ENCODE peak calls at places on chromosomes 4 and X, in nine cellular contexts. A, H, I, B, N, V, O, D and C are unnamed samples.

GRCh38 chr4:181647396-181648107 is 595.6 kb upstream of the TENM3 start:
- DNase-seq in N (no peak), B (peak), D (no peak), I (no peak), A (no peak), H (no peak), O (no peak), V (no peak), C (no peak)

GRCh38 chr4:67779631-67780030 is 25.4 kb upstream of the GNRHR start:
- DNase-seq in V (no peak), H (no peak), O (no peak), N (no peak), D (no peak), I (no peak), B (no peak), A (no peak), C (no peak)

GRCh38 chrX:83077606-83078005 is 430.5 kb upstream of the POU3F4 start:
- DNase-seq in O (no peak), D (no peak), H (no peak), I (no peak), B (no peak), N (no peak), A (no peak), V (no peak), C (no peak)

GRCh38 chrX:107135076-107135964 is 16.7 kb upstream of the RBM41 start:
- DNase-seq in B (peak), O (peak), V (no peak), D (no peak), N (no peak), A (no peak), H (no peak), I (peak), C (no peak)

GRCh38 chr4:174972911-174973310 is 54.8 kb downstream of the ADAM29 start:
- DNase-seq in V (no peak), I (no peak), O (no peak), B (no peak), D (no peak), N (no peak), H (no peak), A (no peak), C (no peak)

GRCh38 chrX:113305496-113305895 is 464.9 kb upstream of the AMOT start:
- DNase-seq in V (no peak), O (no peak), N (no peak), B (peak), A (no peak), D (no peak), H (no peak), I (no peak), C (no peak)

GRCh38 chr4:4974727-4975126 is 44.5 kb downstream of the CYTL1 start:
- DNase-seq in V (no peak), H (peak), B (no peak), D (no peak), I (no peak), N (no peak), O (no peak), A (no peak), C (no peak)

GRCh38 chr4:40840985-40841571 is 91.3 kb downstream of the NSUN7 start:
- DNase-seq in A (peak), O (peak), V (peak), D (peak), I (peak), H (no peak), B (peak), N (no peak), C (no peak)

GRCh38 chr4:118351851-118352827 is 664 bp downstream of the PRSS12 start:
- DNase-seq in O (peak), I (peak), D (peak), B (peak), N (peak), A (no peak), H (no peak), V (no peak), C (peak)

GRCh38 chrX:38009641-38010040 is 3.3 kb downstream of the SYTL5 start:
- DNase-seq in N (no peak), H (no peak), O (no peak), A (no peak), I (no peak), V (no peak), D (no peak), B (no peak), C (no peak)

GRCh38 chr4:185573651-185574199 is 38.4 kb upstream of the PDLIM3 start:
- DNase-seq in O (peak), H (no peak), D (no peak), B (peak), A (peak), V (peak), I (peak), N (no peak), C (no peak)

GRCh38 chrX:51931761-51932160 is 38.3 kb downstream of the MAGED1 start:
- DNase-seq in H (no peak), O (no peak), I (no peak), B (no peak), A (no peak), N (no peak), V (no peak), D (no peak), C (no peak)

GRCh38 chr4:19961092-19961491 is 290.6 kb upstream of the SLIT2 start:
- DNase-seq in I (no peak), H (no peak), N (no peak), B (peak), D (no peak), V (no peak), O (no peak), A (no peak), C (no peak)

GRCh38 chr4:88605744-88606143 is 13.5 kb downstream of the HERC3 start:
- DNase-seq in V (no peak), I (no peak), O (no peak), H (no peak), N (no peak), A (no peak), D (no peak), B (no peak), C (no peak)

GRCh38 chr4:17232575-17233253 is 279.2 kb downstream of the QDPR start:
- DNase-seq in N (no peak), H (no peak), B (peak), V (no peak), O (peak), D (no peak), A (peak), I (no peak), C (no peak)

GRCh38 chrX:72258174-72258573 is 18.9 kb downstream of the RPS4X start:
- DNase-seq in A (no peak), N (no peak), O (no peak), H (no peak), B (peak), I (peak), V (no peak), D (no peak), C (no peak)

GRCh38 chr4:184331155-184331995 is 113.7 kb upstream of the ENPP6 start:
- DNase-seq in H (no peak), B (peak), D (no peak), A (no peak), N (no peak), V (no peak), O (no peak), I (no peak), C (no peak)

GRCh38 chr4:6332042-6332668 is 62.5 kb downstream of the WFS1 start:
- DNase-seq in I (peak), B (peak), O (no peak), D (no peak), A (no peak), N (no peak), V (peak), H (no peak), C (no peak)

GRCh38 chr4:67198757-67199156 is 346.5 kb downstream of the CENPC start:
- DNase-seq in H (no peak), O (no peak), I (no peak), D (no peak), B (no peak), A (no peak), N (no peak), V (no peak), C (no peak)

GRCh38 chrX:141897690-141898089 is 6.0 kb upstream of the MAGEC1 start:
- DNase-seq in I (no peak), H (no peak), V (no peak), D (no peak), O (no peak), N (no peak), B (no peak), A (no peak), C (no peak)

GRCh38 chrX:56319165-56319564 is 87.0 kb downstream of the KLF8 start:
- DNase-seq in I (no peak), H (no peak), N (no peak), D (no peak), V (no peak), O (no peak), B (no peak), A (no peak), C (no peak)

GRCh38 chr4:177125656-177126055 is 184.0 kb upstream of the NEIL3 start:
- DNase-seq in N (no peak), I (no peak), B (peak), A (no peak), H (no peak), V (no peak), O (no peak), D (no peak), C (no peak)

GRCh38 chrX:81121513-81122363 is 80.0 kb downstream of the HMGN5 start:
- DNase-seq in D (peak), A (peak), V (peak), B (peak), I (peak), N (peak), O (peak), H (peak), C (peak)
- TF ChIP-seq POLR2A in D (no peak), A (peak), V (no peak), B (no peak), I (no peak), N (no peak), O (peak), H (no peak), C (no peak)

GRCh38 chr4:8266088-8266487 is 3.5 kb upstream of the HTRA3 start:
- DNase-seq in I (no peak), B (no peak), N (no peak), O (no peak), A (no peak), D (no peak), H (no peak), V (no peak), C (no peak)
- TF ChIP-seq POLR2A in I (no peak), B (no peak), N (no peak), O (no peak), A (no peak), D (no peak), H (no peak), V (no peak), C (no peak)

GRCh38 chr4:55395529-55396304 is at the start of gene TMEM165:
- DNase-seq in N (peak), B (peak), H (peak), O (peak), A (peak), I (peak), V (peak), D (peak), C (peak)
- TF ChIP-seq POLR2A in N (peak), B (peak), H (peak), O (peak), A (peak), I (peak), V (peak), D (peak), C (peak)

GRCh38 chrX:65997978-65998717 is 41.7 kb downstream of the VSIG4 start:
- DNase-seq in A (no peak), H (no peak), I (no peak), O (no peak), D (no peak), N (no peak), B (no peak), V (no peak), C (no peak)
- TF ChIP-seq POLR2A in A (no peak), H (no peak), I (no peak), O (no peak), D (no peak), N (no peak), B (no peak), V (no peak), C (no peak)

GRCh38 chrX:53433651-53434639 is at the start of gene HSD17B10:
- DNase-seq in O (peak), N (peak), I (peak), V (peak), B (peak), H (peak), D (peak), A (peak), C (peak)
- TF ChIP-seq POLR2A in O (peak), N (peak), I (peak), V (peak), B (peak), H (no peak), D (no peak), A (peak), C (peak)

GRCh38 chrX:102155806-102156179 is at the start of gene BEX5:
- DNase-seq in D (peak), N (no peak), V (no peak), A (peak), O (no peak), H (no peak), I (no peak), B (no peak), C (no peak)
- TF ChIP-seq POLR2A in D (no peak), N (no peak), V (no peak), A (peak), O (no peak), H (no peak), I (no peak), B (no peak), C (no peak)

DNA sequence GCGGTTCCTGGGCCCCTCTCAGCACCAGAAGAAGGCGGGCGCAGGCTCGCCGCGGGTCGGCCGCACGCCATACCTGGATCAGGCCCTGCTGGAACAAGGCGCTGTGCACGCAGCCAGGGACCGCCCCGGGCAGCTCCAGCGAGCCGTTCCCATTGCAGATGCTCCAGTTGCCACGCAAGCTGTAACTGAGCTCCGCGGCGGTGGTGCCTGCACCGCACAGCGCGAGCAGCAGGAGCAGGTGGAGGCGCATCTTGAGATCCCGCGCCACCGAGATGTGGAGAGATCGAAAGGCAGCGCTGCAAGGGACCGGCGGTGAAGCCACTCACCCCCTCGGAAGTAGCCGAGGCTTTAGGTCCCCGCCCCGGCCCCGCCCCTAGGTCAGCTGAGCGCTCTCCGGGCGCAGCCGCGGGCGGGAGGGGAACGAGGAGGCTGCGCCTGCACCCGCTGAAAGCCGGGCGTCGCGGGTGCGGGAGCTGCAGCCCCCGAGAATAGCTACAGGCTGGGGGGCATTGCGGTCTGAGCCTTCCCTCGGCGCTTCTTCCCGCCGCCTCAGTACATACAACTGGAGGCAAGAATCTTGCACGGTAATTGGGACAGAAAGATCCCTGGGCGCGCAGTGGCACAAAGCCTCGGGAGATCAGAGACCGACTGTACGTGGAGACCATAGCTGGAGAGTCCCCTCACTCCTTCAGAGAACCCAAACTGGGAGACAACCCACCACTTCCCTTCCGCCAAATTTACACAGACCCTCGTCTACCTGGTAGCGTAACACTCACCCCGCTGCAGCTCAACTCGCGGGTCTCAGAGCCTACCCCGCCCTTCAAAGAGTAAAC is at the start of gene MANBA:
- DNase-seq in O (peak), A (peak), H (no peak), B (peak), I (peak), D (peak), V (peak), N (peak), C (peak)
- TF ChIP-seq POLR2A in O (peak), A (peak), H (no peak), B (peak), I (peak), D (no peak), V (peak), N (peak), C (peak)